ENCODE peak calls at places on chromosomes 5 and 9, in five cellular contexts. N is body of pancreas, T is iPS-NIHi11, J is cardiac muscle cell, X is T follicular helper cell. S is an unnamed sample.

GRCh38 chr9:30575218-30575617 is 1809.2 kb upstream of the ACO1 start:
- DNase-seq in N (no peak), T (no peak), J (no peak), X (no peak), S (no peak)

GRCh38 chr5:158223054-158223453 is 364.1 kb upstream of the CLINT1 start:
- DNase-seq in N (no peak), T (no peak), J (no peak), X (no peak), S (no peak)

GRCh38 chr9:29214162-29214520 is 1640.9 kb upstream of the C9orf72 start:
- DNase-seq in N (peak; percentile 13), T (peak; percentile 80), J (peak; percentile 76), X (no peak), S (peak; percentile 94)

GRCh38 chr5:76684012-76684731 is 31.8 kb upstream of the F2R start:
- DNase-seq in N (no peak), T (no peak), J (no peak), X (no peak), S (no peak)

GRCh38 chr9:3887798-3888495 is 362.1 kb upstream of the RFX3 start:
- DNase-seq in N (no peak), T (no peak), J (no peak), X (no peak), S (no peak)

GRCh38 chr9:4010309-4010708 is 289.6 kb downstream of the GLIS3 start:
- DNase-seq in N (no peak), T (no peak), J (no peak), X (no peak), S (no peak)

GRCh38 chr9:70525553-70525952 is 111.1 kb upstream of the KLF9 start:
- DNase-seq in N (no peak), T (no peak), J (no peak), X (no peak), S (no peak)

GRCh38 chr5:21263361-21263760 is 1275.4 kb upstream of the CDH18 start:
- DNase-seq in N (no peak), T (no peak), J (no peak), X (no peak), S (no peak)

GRCh38 chr5:177302354-177303110 is 987 bp downstream of the RAB24 start:
- DNase-seq in N (peak; percentile 55), T (no peak), J (no peak), X (no peak), S (peak; percentile 56)

GRCh38 chr5:139955053-139955605 is 88.0 kb downstream of the NRG2 start:
- DNase-seq in N (no peak), T (peak; percentile 45), J (no peak), X (no peak), S (peak; percentile 32)

GRCh38 chr5:73126381-73126780 is 6.0 kb downstream of the TMEM171 start:
- DNase-seq in N (no peak), T (no peak), J (no peak), X (no peak), S (no peak)

GRCh38 chr5:42143361-42143760 is 218.3 kb downstream of the FBXO4 start:
- DNase-seq in N (no peak), T (no peak), J (no peak), X (no peak), S (no peak)

GRCh38 chr9:133866946-133867345 is 125.2 kb downstream of the VAV2 start:
- DNase-seq in N (no peak), T (no peak), J (no peak), X (no peak), S (no peak)

GRCh38 chr5:165805756-165806155 is 2300.3 kb downstream of the MAT2B start:
- DNase-seq in N (no peak), T (peak; percentile 26), J (peak; percentile 21), X (no peak), S (peak; percentile 64)

GRCh38 chr5:24630925-24631324 is 13.9 kb downstream of the CDH10 start:
- DNase-seq in N (no peak), T (no peak), J (no peak), X (no peak), S (no peak)

GRCh38 chr9:98520221-98520920 is 188.4 kb downstream of the GABBR2 start:
- DNase-seq in N (no peak), T (no peak), J (no peak), X (no peak), S (no peak)

GRCh38 chr5:171131499-171131898 is 177.5 kb upstream of the TLX3 start:
- DNase-seq in N (no peak), T (no peak), J (no peak), X (no peak), S (no peak)

GRCh38 chr5:94623026-94623425 is 4.6 kb downstream of the SLF1 start:
- DNase-seq in N (no peak), T (no peak), J (peak; percentile 25), X (no peak), S (no peak)

GRCh38 chr5:95518417-95518816 is 36.4 kb downstream of the SKIC3 start:
- DNase-seq in N (no peak), T (no peak), J (no peak), X (no peak), S (no peak)

GRCh38 chr5:176543428-176544182 is 5.5 kb upstream of the CDHR2 start:
- DNase-seq in N (peak; percentile 71), T (peak; percentile 65), J (peak; percentile 82), X (peak; percentile 59), S (peak; percentile 80)

GRCh38 chr5:170985486-170985885 is 123.7 kb downstream of the RANBP17 start:
- DNase-seq in N (no peak), T (no peak), J (no peak), X (no peak), S (no peak)

GRCh38 chr5:172929371-172929838 is 29.8 kb upstream of the RPL26L1 start:
- DNase-seq in N (no peak), T (no peak), J (no peak), X (no peak), S (no peak)

GRCh38 chr9:130306826-130307666 is 41.5 kb downstream of the HMCN2 start:
- DNase-seq in N (no peak), T (no peak), J (no peak), X (no peak), S (no peak)

GRCh38 chr5:57895766-57896165 is 413.2 kb upstream of the ACTBL2 start:
- DNase-seq in N (no peak), T (no peak), J (no peak), X (no peak), S (no peak)

GRCh38 chr5:56190500-56190899 is 42.6 kb downstream of the ANKRD55 start:
- DNase-seq in N (no peak), T (no peak), J (no peak), X (peak; percentile 30), S (no peak)

GRCh38 chr5:126594077-126594476 is 942 bp downstream of the ALDH7A1 start:
- DNase-seq in N (no peak), T (peak; percentile 13), J (peak; percentile 15), X (no peak), S (peak; percentile 23)

GRCh38 chr5:141039517-141039916 is 11.7 kb upstream of the PCDHB1 start:
- DNase-seq in N (peak; percentile 22), T (no peak), J (no peak), X (no peak), S (peak; percentile 13)